ENCODE peak calls at places on chromosomes 1 and 21, in five cellular contexts. A is DMS 273 treated with DMSO at 0.1 percent for 48 hours; P is stimulated activated CD4-positive, alpha-beta T cell treated with anti-CD3 and anti-CD28 coated beads, Interleukin-4, amount 100 ng/mL, for 4 hours; J is trophoblast cell; Y is GDM1. R is an unnamed sample.

GRCh38 chr1:234509457-234510328 is 30.7 kb upstream of the TARBP1 start:
- DNase-seq in P (no peak), A (no peak), Y (no peak), J (no peak), R (no peak)

GRCh38 chr21:44800103-44800502 is 1.5 kb downstream of the UBE2G2 start:
- DNase-seq in J (peak; percentile 27), A (no peak), P (no peak), Y (no peak), R (no peak)

GRCh38 chr1:41175546-41175945 is 66.6 kb downstream of the SCMH1 start:
- DNase-seq in A (peak; percentile 97), J (no peak), P (no peak), Y (no peak), R (no peak)

GRCh38 chr1:67755160-67755559 is 70.2 kb downstream of the GADD45A start:
- DNase-seq in J (no peak), Y (no peak), A (no peak), P (no peak), R (no peak)

GRCh38 chr1:110634455-110635281 is 28.5 kb upstream of the KCNA2 start:
- DNase-seq in P (peak; percentile 67), J (peak; percentile 46), Y (no peak), A (peak; percentile 83), R (no peak)

GRCh38 chr1:77975907-77976306 is 3.0 kb downstream of the FUBP1 start:
- DNase-seq in J (no peak), A (no peak), P (no peak), Y (no peak), R (no peak)

GRCh38 chr1:54809496-54810074 is 8.5 kb upstream of the TTC22 start:
- DNase-seq in Y (no peak), A (no peak), J (no peak), P (no peak), R (no peak)

GRCh38 chr1:2373551-2374259 is 17.6 kb downstream of the MORN1 start:
- DNase-seq in P (no peak), Y (no peak), A (no peak), J (no peak), R (no peak)

GRCh38 chr1:94322696-94323095 is 85.3 kb upstream of the ARHGAP29 start:
- DNase-seq in J (no peak), P (no peak), A (no peak), Y (no peak), R (no peak)

GRCh38 chr1:27527857-27528700 is 38.1 kb upstream of the WASF2 start:
- DNase-seq in Y (no peak), A (peak; percentile 70), J (peak; percentile 99), P (peak; percentile 53), R (no peak)

GRCh38 chr1:10444795-10445397 is 4.9 kb upstream of the CORT start:
- DNase-seq in A (no peak), J (peak; percentile 73), P (no peak), Y (no peak), R (no peak)

GRCh38 chr1:9101510-9102146 is 27.3 kb downstream of the GPR157 start:
- DNase-seq in J (peak; percentile 72), A (peak; percentile 37), P (no peak), Y (peak; percentile 52), R (peak; percentile 17)

GRCh38 chr1:180173451-180173850 is 18.8 kb downstream of the QSOX1 start:
- DNase-seq in Y (no peak), A (no peak), P (no peak), J (no peak), R (no peak)

GRCh38 chr1:241837901-241838300 is 10.1 kb upstream of the EXO1 start:
- DNase-seq in J (peak; percentile 99), A (no peak), P (no peak), Y (no peak), R (no peak)

GRCh38 chr1:90341485-90341884 is 346.6 kb downstream of the ZNF326 start:
- DNase-seq in A (no peak), J (no peak), P (no peak), Y (no peak), R (no peak)

R was measured in GF-D8.